ENCODE peak calls at places on chromosomes 5 and 9, in six cellular contexts. One of them, this sample, is unnamed.

GRCh38 chr5:159242153-159242552 is 20.9 kb upstream of the UBLCP1 start:
- DNase-seq in GM13977: no peak
- DNase-seq in naive thymus-derived CD8-positive, alpha-beta T cell: no peak
- DNase-seq in non-pigmented ciliary epithelial cell: no peak
- DNase-seq in left ventricle myocardium superior: no peak
- DNase-seq in kidney tubule cell: no peak
- DNase-seq in this sample: no peak

GRCh38 chr5:322281-322941 is 897 bp downstream of the AHRR start:
- DNase-seq in GM13977: peak
- DNase-seq in naive thymus-derived CD8-positive, alpha-beta T cell: no peak
- DNase-seq in non-pigmented ciliary epithelial cell: no peak
- DNase-seq in left ventricle myocardium superior: no peak
- DNase-seq in kidney tubule cell: no peak
- DNase-seq in this sample: no peak

GRCh38 chr9:134272302-134273023 is 53.8 kb upstream of the RXRA start:
- DNase-seq in GM13977: no peak
- DNase-seq in naive thymus-derived CD8-positive, alpha-beta T cell: no peak
- DNase-seq in non-pigmented ciliary epithelial cell: no peak
- DNase-seq in left ventricle myocardium superior: no peak
- DNase-seq in kidney tubule cell: no peak
- DNase-seq in this sample: no peak

GRCh38 chr9:90504486-90504885 is 138.1 kb downstream of the DIRAS2 start:
- DNase-seq in GM13977: no peak
- DNase-seq in naive thymus-derived CD8-positive, alpha-beta T cell: no peak
- DNase-seq in non-pigmented ciliary epithelial cell: no peak
- DNase-seq in left ventricle myocardium superior: no peak
- DNase-seq in kidney tubule cell: no peak
- DNase-seq in this sample: no peak

GRCh38 chr5:120327180-120327579 is 136.9 kb upstream of the PRR16 start:
- DNase-seq in GM13977: no peak
- DNase-seq in naive thymus-derived CD8-positive, alpha-beta T cell: no peak
- DNase-seq in non-pigmented ciliary epithelial cell: no peak
- DNase-seq in left ventricle myocardium superior: no peak
- DNase-seq in kidney tubule cell: no peak
- DNase-seq in this sample: no peak

GRCh38 chr9:73153793-73154227 is 2.1 kb downstream of the ANXA1 start:
- DNase-seq in GM13977: no peak
- DNase-seq in naive thymus-derived CD8-positive, alpha-beta T cell: no peak
- DNase-seq in non-pigmented ciliary epithelial cell: no peak
- DNase-seq in left ventricle myocardium superior: no peak
- DNase-seq in kidney tubule cell: peak
- DNase-seq in this sample: no peak

GRCh38 chr9:131490514-131490913 is 12.2 kb upstream of the POMT1 start:
- DNase-seq in GM13977: no peak
- DNase-seq in naive thymus-derived CD8-positive, alpha-beta T cell: no peak
- DNase-seq in non-pigmented ciliary epithelial cell: no peak
- DNase-seq in left ventricle myocardium superior: no peak
- DNase-seq in kidney tubule cell: no peak
- DNase-seq in this sample: no peak

GRCh38 chr5:181191526-181192336 is 13.3 kb downstream of the TRIM7 start:
- DNase-seq in GM13977: peak
- DNase-seq in naive thymus-derived CD8-positive, alpha-beta T cell: peak
- DNase-seq in non-pigmented ciliary epithelial cell: no peak
- DNase-seq in left ventricle myocardium superior: peak
- DNase-seq in kidney tubule cell: peak
- DNase-seq in this sample: peak

GRCh38 chr9:28206280-28206679 is 633.0 kb upstream of the C9orf72 start:
- DNase-seq in GM13977: no peak
- DNase-seq in naive thymus-derived CD8-positive, alpha-beta T cell: no peak
- DNase-seq in non-pigmented ciliary epithelial cell: no peak
- DNase-seq in left ventricle myocardium superior: no peak
- DNase-seq in kidney tubule cell: no peak
- DNase-seq in this sample: no peak

GRCh38 chr9:113807173-113808061 is 68.7 kb upstream of the ZNF618 start:
- DNase-seq in GM13977: peak
- DNase-seq in naive thymus-derived CD8-positive, alpha-beta T cell: no peak
- DNase-seq in non-pigmented ciliary epithelial cell: no peak
- DNase-seq in left ventricle myocardium superior: no peak
- DNase-seq in kidney tubule cell: peak
- DNase-seq in this sample: peak

GRCh38 chr5:150283904-150284303 is 5.7 kb downstream of the CAMK2A start:
- DNase-seq in GM13977: no peak
- DNase-seq in naive thymus-derived CD8-positive, alpha-beta T cell: no peak
- DNase-seq in non-pigmented ciliary epithelial cell: no peak
- DNase-seq in left ventricle myocardium superior: no peak
- DNase-seq in kidney tubule cell: no peak
- DNase-seq in this sample: no peak

GRCh38 chr9:133930046-133931015 is 61.8 kb downstream of the VAV2 start:
- DNase-seq in GM13977: no peak
- DNase-seq in naive thymus-derived CD8-positive, alpha-beta T cell: no peak
- DNase-seq in non-pigmented ciliary epithelial cell: no peak
- DNase-seq in left ventricle myocardium superior: no peak
- DNase-seq in kidney tubule cell: no peak
- DNase-seq in this sample: no peak

GRCh38 chr9:35108946-35109575 is 6.1 kb upstream of the STOML2 start:
- DNase-seq in GM13977: no peak
- DNase-seq in naive thymus-derived CD8-positive, alpha-beta T cell: no peak
- DNase-seq in non-pigmented ciliary epithelial cell: no peak
- DNase-seq in left ventricle myocardium superior: no peak
- DNase-seq in kidney tubule cell: no peak
- DNase-seq in this sample: no peak

GRCh38 chr9:21153688-21154608 is 12.3 kb upstream of the IFNW1 start:
- DNase-seq in GM13977: peak
- DNase-seq in naive thymus-derived CD8-positive, alpha-beta T cell: no peak
- DNase-seq in non-pigmented ciliary epithelial cell: no peak
- DNase-seq in left ventricle myocardium superior: no peak
- DNase-seq in kidney tubule cell: peak
- DNase-seq in this sample: no peak

GRCh38 chr5:138962619-138963370 is 87.7 kb upstream of the LRRTM2 start:
- DNase-seq in GM13977: no peak
- DNase-seq in naive thymus-derived CD8-positive, alpha-beta T cell: no peak
- DNase-seq in non-pigmented ciliary epithelial cell: no peak
- DNase-seq in left ventricle myocardium superior: no peak
- DNase-seq in kidney tubule cell: no peak
- DNase-seq in this sample: no peak

GRCh38 chr5:93586948-93587918 is 4.2 kb downstream of the NR2F1 start:
- DNase-seq in GM13977: no peak
- DNase-seq in naive thymus-derived CD8-positive, alpha-beta T cell: no peak
- DNase-seq in non-pigmented ciliary epithelial cell: no peak
- DNase-seq in left ventricle myocardium superior: no peak
- DNase-seq in kidney tubule cell: peak
- DNase-seq in this sample: no peak

GRCh38 chr5:36691241-36691640 is 84.8 kb downstream of the SLC1A3 start:
- DNase-seq in GM13977: no peak
- DNase-seq in naive thymus-derived CD8-positive, alpha-beta T cell: no peak
- DNase-seq in non-pigmented ciliary epithelial cell: no peak
- DNase-seq in left ventricle myocardium superior: no peak
- DNase-seq in kidney tubule cell: no peak
- DNase-seq in this sample: no peak

GRCh38 chr5:96997265-96997859 is 61.5 kb downstream of the LNPEP start:
- DNase-seq in GM13977: peak
- DNase-seq in naive thymus-derived CD8-positive, alpha-beta T cell: no peak
- DNase-seq in non-pigmented ciliary epithelial cell: no peak
- DNase-seq in left ventricle myocardium superior: no peak
- DNase-seq in kidney tubule cell: peak
- DNase-seq in this sample: no peak

GRCh38 chr9:137721479-137721878 is 102.7 kb downstream of the EHMT1 start:
- DNase-seq in GM13977: no peak
- DNase-seq in naive thymus-derived CD8-positive, alpha-beta T cell: no peak
- DNase-seq in non-pigmented ciliary epithelial cell: no peak
- DNase-seq in left ventricle myocardium superior: no peak
- DNase-seq in kidney tubule cell: no peak
- DNase-seq in this sample: no peak

GRCh38 chr5:18305288-18305899 is 671.1 kb downstream of the TAF11L14 start:
- DNase-seq in GM13977: peak
- DNase-seq in naive thymus-derived CD8-positive, alpha-beta T cell: no peak
- DNase-seq in non-pigmented ciliary epithelial cell: no peak
- DNase-seq in left ventricle myocardium superior: no peak
- DNase-seq in kidney tubule cell: peak
- DNase-seq in this sample: no peak

GRCh38 chr9:86350006-86350755 is 4.0 kb downstream of the TUT7 start:
- DNase-seq in GM13977: no peak
- DNase-seq in naive thymus-derived CD8-positive, alpha-beta T cell: no peak
- DNase-seq in non-pigmented ciliary epithelial cell: no peak
- DNase-seq in left ventricle myocardium superior: no peak
- DNase-seq in kidney tubule cell: no peak
- DNase-seq in this sample: no peak

GRCh38 chr9:129170229-129170628 is 7.8 kb downstream of the IER5L start:
- DNase-seq in GM13977: no peak
- DNase-seq in naive thymus-derived CD8-positive, alpha-beta T cell: no peak
- DNase-seq in non-pigmented ciliary epithelial cell: no peak
- DNase-seq in left ventricle myocardium superior: no peak
- DNase-seq in kidney tubule cell: peak
- DNase-seq in this sample: no peak

This sample was measured in right atrium auricular region.